ENCODE peak calls at places on chromosome 16, in four cellular contexts. A, L, V and D are unnamed samples.
A peak's percentile ranks its signal among the peaks of the same experiment; 100 is the strongest.

GRCh38 chr16:88700636-88701482 is 5.3 kb downstream of the RNF166 start:
- DNase-seq in A (no peak), V (peak; percentile 91), L (no peak), D (peak; percentile 82)

GRCh38 chr16:4679854-4680636 is 13.3 kb upstream of the NUDT16L1 start:
- DNase-seq in V (peak; percentile 84), L (peak; percentile 98), A (no peak), D (no peak)

GRCh38 chr16:55655709-55656694 is at the start of gene SLC6A2:
- DNase-seq in V (no peak), A (no peak), L (no peak), D (no peak)

GRCh38 chr16:2775765-2776499 is 1.1 kb downstream of the ELOB start:
- DNase-seq in A (no peak), V (no peak), L (no peak), D (no peak)

GRCh38 chr16:626787-627457 is 3.9 kb upstream of the WFIKKN1 start:
- DNase-seq in V (no peak), L (peak; percentile 98), A (no peak), D (no peak)

GRCh38 chr16:4877298-4877685 is 30.0 kb downstream of the UBN1 start:
- DNase-seq in A (no peak), L (no peak), V (no peak), D (no peak)

GRCh38 chr16:75931043-75931442 is 204.8 kb upstream of the CPHXL start:
- DNase-seq in V (no peak), L (peak; percentile 79), A (no peak), D (no peak)

GRCh38 chr16:12113581-12114375 is 137.2 kb downstream of the SNX29 start:
- DNase-seq in V (no peak), L (no peak), A (no peak), D (no peak)

GRCh38 chr16:81548551-81548900 is 103.9 kb downstream of the CMIP start:
- DNase-seq in A (no peak), V (no peak), L (no peak), D (no peak)

GRCh38 chr16:63816304-63816703 is 1305.6 kb downstream of the CDH11 start:
- DNase-seq in V (no peak), A (no peak), L (no peak), D (no peak)

GRCh38 chr16:52756812-52757517 is 210.0 kb upstream of the TOX3 start:
- DNase-seq in L (no peak), A (no peak), V (no peak), D (no peak)

GRCh38 chr16:69193860-69194259 is 6.9 kb downstream of the SNTB2 start:
- DNase-seq in L (no peak), V (no peak), A (no peak), D (no peak)

GRCh38 chr16:47492036-47492427 is 30.9 kb downstream of the PHKB start:
- DNase-seq in V (no peak), A (no peak), L (no peak), D (no peak)

GRCh38 chr16:50316848-50317630 is 50.7 kb downstream of the ADCY7 start:
- DNase-seq in A (no peak), L (no peak), V (no peak), D (no peak)

GRCh38 chr16:2968368-2968737 is 795 bp upstream of the PAQR4 start:
- DNase-seq in V (no peak), L (peak; percentile 43), A (no peak), D (no peak)

GRCh38 chr16:67429053-67429798 is 1.7 kb upstream of the HSD11B2 start:
- DNase-seq in A (no peak), V (no peak), L (no peak), D (no peak)

GRCh38 chr16:89575247-89576172 is at the start of gene CPNE7:
- DNase-seq in L (no peak), A (no peak), V (no peak), D (peak; percentile 53)

GRCh38 chr16:56346131-56346890 is 79.0 kb downstream of the AMFR start:
- DNase-seq in A (no peak), V (no peak), L (no peak), D (no peak)

GRCh38 chr16:12119562-12119961 is 143.0 kb downstream of the SNX29 start:
- DNase-seq in L (peak; percentile 78), V (no peak), A (no peak), D (no peak)

GRCh38 chr16:12217341-12217740 is 240.8 kb downstream of the SNX29 start:
- DNase-seq in L (no peak), V (no peak), A (no peak), D (no peak)

GRCh38 chr16:85451646-85452363 is 161.3 kb upstream of the GSE1 start:
- DNase-seq in A (no peak), V (no peak), L (no peak), D (no peak)

GRCh38 chr16:75836377-75837010 is 110.2 kb upstream of the CPHXL start:
- DNase-seq in A (no peak), V (no peak), L (no peak), D (no peak)

GRCh38 chr16:84358601-84359295 is 9.6 kb upstream of the ATP2C2 start:
- DNase-seq in V (no peak), L (no peak), A (no peak), D (no peak)

GRCh38 chr16:88540346-88540977 is 29.7 kb upstream of the ZC3H18 start:
- DNase-seq in L (no peak), V (no peak), A (no peak), D (no peak)

GRCh38 chr16:83215417-83216001 is 588.7 kb downstream of the CDH13 start:
- DNase-seq in A (peak; percentile 20), L (peak; percentile 59), V (peak; percentile 34), D (peak; percentile 12)

GRCh38 chr16:68403704-68404103 is 44.6 kb downstream of the SMPD3 start:
- DNase-seq in L (no peak), A (no peak), V (no peak), D (no peak)

GRCh38 chr16:50121278-50121677 is 31.8 kb upstream of the TENT4B start:
- DNase-seq in A (no peak), V (no peak), L (no peak), D (no peak)

GRCh38 chr16:30127994-30128393 is 5.0 kb upstream of the MAPK3 start:
- DNase-seq in L (no peak), A (no peak), V (no peak), D (no peak)

GRCh38 chr16:85300451-85300968 is 188.2 kb upstream of the CIBAR2 start:
- DNase-seq in A (no peak), V (no peak), L (no peak), D (no peak)

GRCh38 chr16:1137604-1138003 is 15.3 kb upstream of the CACNA1H start:
- DNase-seq in A (no peak), L (no peak), V (peak; percentile 85), D (no peak)

GRCh38 chr16:19717319-19717718 is 708 bp downstream of the KNOP1 start:
- DNase-seq in L (no peak), V (no peak), A (no peak), D (no peak)

GRCh38 chr16:12096828-12097522 is 120.4 kb downstream of the SNX29 start:
- DNase-seq in L (no peak), V (no peak), A (no peak), D (no peak)

GRCh38 chr16:57994778-57995177 is 5.7 kb downstream of the ZNF319 start:
- DNase-seq in A (no peak), L (peak; percentile 60), V (peak; percentile 41), D (no peak)